ENCODE peak calls at places on chromosome 5, in four cellular contexts. Q, U, O and A are unnamed samples.

GRCh38 chr5:76337949-76338589 is 65.0 kb upstream of the IQGAP2 start:
- DNase-seq in Q (no peak), O (no peak), U (no peak), A (peak; percentile 44)

GRCh38 chr5:91865920-91866319 is 482.8 kb upstream of the ARRDC3 start:
- DNase-seq in Q (no peak), O (no peak), U (no peak), A (no peak)

GRCh38 chr5:16152601-16153568 is 26.7 kb downstream of the MARCHF11 start:
- DNase-seq in O (no peak), U (no peak), Q (no peak), A (no peak)

GRCh38 chr5:150347003-150347402 is 10.5 kb upstream of the TCOF1 start:
- DNase-seq in O (no peak), Q (no peak), U (no peak), A (no peak)

GRCh38 chr5:105238561-105238960 is 1676.0 kb upstream of the NUDT12 start:
- DNase-seq in U (no peak), Q (no peak), O (no peak), A (no peak)

GRCh38 chr5:133830911-133831310 is 137.5 kb downstream of the C5orf15 start:
- DNase-seq in O (no peak), U (no peak), Q (no peak), A (no peak)

GRCh38 chr5:9500244-9500643 is 45.6 kb downstream of the SEMA5A start:
- DNase-seq in Q (no peak), U (no peak), O (no peak), A (no peak)

GRCh38 chr5:74196233-74196632 is 444.3 kb downstream of the ENC1 start:
- DNase-seq in O (no peak), U (no peak), Q (no peak), A (no peak)

GRCh38 chr5:95283761-95284511 is 958 bp downstream of the MCTP1 start:
- DNase-seq in U (no peak), Q (no peak), O (no peak), A (peak; percentile 56)

GRCh38 chr5:142322747-142323479 is 1.9 kb downstream of the SPRY4 start:
- DNase-seq in Q (no peak), O (peak; percentile 76), U (no peak), A (no peak)

GRCh38 chr5:136337788-136338187 is 27.6 kb downstream of the TRPC7 start:
- DNase-seq in Q (no peak), O (no peak), U (no peak), A (no peak)

GRCh38 chr5:52805614-52806013 is 17.9 kb downstream of the ITGA1 start:
- DNase-seq in U (no peak), O (no peak), Q (no peak), A (no peak)

GRCh38 chr5:131394128-131394527 is 130.3 kb downstream of the CDC42SE2 start:
- DNase-seq in O (no peak), Q (no peak), U (no peak), A (peak; percentile 35)

DNA sequence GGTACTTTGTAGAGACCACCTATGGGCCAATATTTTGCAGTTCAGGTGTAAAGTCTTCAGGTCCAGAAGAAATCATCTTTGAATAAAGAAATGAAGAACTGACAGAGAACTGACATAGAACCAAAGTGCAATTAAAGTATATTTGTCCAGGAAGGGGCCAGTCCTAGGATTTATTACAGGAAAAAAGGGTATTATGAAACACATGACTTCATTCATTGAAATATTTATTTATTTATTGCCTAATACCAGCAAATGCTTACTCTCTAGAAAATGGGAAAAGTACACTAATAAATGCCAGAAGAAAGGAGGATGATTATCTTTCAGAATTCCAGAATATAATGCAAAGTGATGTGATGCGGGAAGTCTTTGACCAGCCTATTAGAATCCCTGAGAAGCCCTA is 106.3 kb downstream of the EPB41L4A start:
- DNase-seq in U (no peak), Q (no peak), O (no peak), A (no peak)
- TF ChIP-seq EP300 in U (no peak), Q (no peak), O (no peak), A (no peak)

DNA sequence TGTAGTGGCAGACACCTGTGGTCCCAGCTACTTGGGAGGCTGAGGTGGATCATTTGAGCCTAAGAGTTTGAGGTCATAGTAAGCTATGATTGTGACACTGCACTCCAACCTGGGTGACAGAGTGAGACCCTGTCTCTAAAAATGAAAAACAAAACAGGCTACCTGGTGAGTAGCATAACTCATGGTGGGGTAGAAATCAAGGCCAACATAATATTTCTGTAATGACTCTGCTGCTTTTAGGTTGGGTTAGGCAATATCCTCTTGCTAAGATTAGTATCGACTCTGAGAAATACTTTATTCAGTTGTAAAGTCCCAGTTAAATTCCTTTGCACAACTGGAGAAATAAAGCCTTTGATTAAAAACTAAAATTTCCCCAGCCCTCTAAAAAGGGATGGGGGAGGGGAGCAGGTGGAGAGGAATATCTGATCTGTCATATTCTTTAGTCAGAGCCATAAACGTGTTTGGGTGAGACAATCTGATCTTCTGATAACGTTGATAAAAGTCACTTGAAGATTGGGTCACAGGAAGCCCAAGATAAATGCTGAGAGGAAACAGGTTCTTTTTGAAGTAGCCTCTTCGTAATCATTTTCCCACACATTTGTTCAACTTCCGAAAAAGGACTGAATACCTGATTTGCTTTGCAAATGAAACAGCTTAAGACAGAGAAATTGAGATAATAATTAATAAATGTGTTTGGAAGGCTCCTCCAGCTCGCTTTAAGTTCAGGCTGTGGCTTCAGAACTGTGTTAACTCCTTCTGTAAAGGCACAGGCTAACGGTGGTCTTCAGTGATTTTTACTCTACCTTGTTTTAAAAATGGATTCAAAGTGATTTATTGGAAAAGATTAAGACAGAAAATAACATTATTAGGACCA is 15.0 kb downstream of the IL4 start:
- DNase-seq in O (no peak), Q (no peak), U (no peak), A (no peak)
- TF ChIP-seq EP300 in O (no peak), Q (no peak), U (no peak), A (no peak)

GRCh38 chr5:177491429-177491945 is 5.9 kb downstream of the PDLIM7 start:
- DNase-seq in U (no peak), Q (no peak), O (no peak), A (no peak)
- TF ChIP-seq EP300 in U (no peak), Q (no peak), O (no peak), A (no peak)

GRCh38 chr5:172919525-172920446 is 39.4 kb upstream of the RPL26L1 start:
- DNase-seq in U (no peak), O (peak; percentile 94), Q (no peak), A (no peak)
- TF ChIP-seq EP300 in U (no peak), O (peak; percentile 95), Q (no peak), A (no peak)

GRCh38 chr5:154834045-154834444 is 16.4 kb downstream of the FAXDC2 start:
- DNase-seq in Q (no peak), O (no peak), U (no peak), A (no peak)
- TF ChIP-seq EP300 in Q (no peak), O (no peak), U (no peak), A (no peak)

GRCh38 chr5:156119692-156120091 is 207.3 kb upstream of the SGCD start:
- DNase-seq in O (no peak), Q (no peak), U (no peak), A (no peak)

GRCh38 chr5:156121834-156122386 is 205.1 kb upstream of the SGCD start:
- DNase-seq in U (no peak), O (no peak), Q (no peak), A (no peak)

GRCh38 chr5:156120777-156121176 is 206.2 kb upstream of the SGCD start:
- DNase-seq in U (no peak), Q (no peak), O (no peak), A (no peak)

GRCh38 chr5:156124713-156125112 is 202.3 kb upstream of the SGCD start:
- DNase-seq in O (no peak), Q (no peak), U (no peak), A (no peak)

DNA sequence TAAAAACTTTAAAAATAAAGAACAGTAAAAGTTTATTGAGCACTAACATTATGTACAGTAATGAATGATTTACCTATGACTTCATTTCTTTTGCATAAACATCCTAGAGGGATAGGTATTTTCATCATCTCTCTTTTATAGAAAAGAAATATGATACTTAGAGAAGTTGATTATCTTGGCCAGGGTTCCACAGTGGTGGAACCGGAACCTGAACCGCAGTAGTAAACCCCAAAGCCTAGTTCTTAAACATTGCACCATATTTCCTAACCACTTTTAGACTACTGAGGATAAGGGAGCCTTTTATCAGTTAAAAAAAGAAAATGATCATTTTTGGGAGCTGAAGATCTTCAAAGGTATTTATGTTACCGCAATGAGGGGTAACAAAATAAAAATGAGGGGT is 205.7 kb upstream of the SGCD start:
- DNase-seq in Q (no peak), O (no peak), U (no peak), A (no peak)
- TF ChIP-seq EP300 in Q (no peak), O (no peak), U (no peak), A (no peak)